ENCODE peak calls at places on chromosomes 16 and 17, in seven cellular contexts. K is NCI-H2171; H is stimulated activated CD4-positive, alpha-beta T cell treated with anti-CD3 and anti-CD28 coated beads, Interleukin-4, amount 100 ng/mL, for 1 hour; J is AG04450; U is retinal pigment epithelial cell; G is substantia nigra; W is NCI-H187. L is an unnamed sample.
A peak's percentile ranks its signal among the peaks of the same experiment; 100 is the strongest.

GRCh38 chr17:49229805-49230600 is 584 bp downstream of the PHOSPHO1 start:
- DNase-seq in K (no peak), H (no peak), J (no peak), U (no peak), G (no peak), W (no peak), L (no peak)

GRCh38 chr16:3950343-3951193 is 70.1 kb upstream of the CREBBP start:
- DNase-seq in K (peak; percentile 10), H (no peak), J (peak; percentile 93), U (peak; percentile 96), G (no peak), W (no peak), L (no peak)

GRCh38 chr17:80528521-80528920 is 16.1 kb upstream of the RPTOR start:
- DNase-seq in K (no peak), H (no peak), J (no peak), U (no peak), G (no peak), W (no peak), L (no peak)

GRCh38 chr17:49469831-49470568 is 25.1 kb upstream of the NGFR start:
- DNase-seq in K (no peak), H (no peak), J (no peak), U (no peak), G (peak; percentile 13), W (no peak), L (no peak)

GRCh38 chr17:78510141-78510935 is 66.9 kb downstream of the DNAH17 start:
- DNase-seq in K (no peak), H (no peak), J (no peak), U (no peak), G (no peak), W (no peak), L (no peak)

GRCh38 chr17:3222505-3222904 is 15.0 kb downstream of the OR1A1 start:
- DNase-seq in K (no peak), H (no peak), J (no peak), U (no peak), G (no peak), W (no peak), L (no peak)

GRCh38 chr16:10738231-10739077 is 5.2 kb upstream of the NUBP1 start:
- DNase-seq in K (no peak), H (peak; percentile 40), J (no peak), U (no peak), G (peak; percentile 67), W (no peak), L (no peak)

GRCh38 chr16:10326647-10327046 is 59.2 kb upstream of the ATF7IP2 start:
- DNase-seq in K (no peak), H (no peak), J (no peak), U (no peak), G (no peak), W (no peak), L (no peak)

GRCh38 chr17:30173649-30174048 is 57.0 kb downstream of the NSRP1 start:
- DNase-seq in K (no peak), H (no peak), J (no peak), U (no peak), G (no peak), W (no peak), L (no peak)

GRCh38 chr16:13013043-13013442 is 111.6 kb downstream of the SHISA9 start:
- DNase-seq in K (no peak), H (no peak), J (no peak), U (no peak), G (no peak), W (no peak), L (no peak)

GRCh38 chr16:1707193-1707790 is 1.3 kb downstream of the MAPK8IP3 start:
- DNase-seq in K (no peak), H (no peak), J (no peak), U (no peak), G (no peak), W (no peak), L (no peak)

GRCh38 chr17:39543176-39543575 is 64.5 kb downstream of the NEUROD2 start:
- DNase-seq in K (no peak), H (no peak), J (no peak), U (no peak), G (no peak), W (no peak), L (no peak)

GRCh38 chr16:791131-791530 is 2.7 kb downstream of the CHTF18 start:
- DNase-seq in K (no peak), H (no peak), J (no peak), U (no peak), G (no peak), W (no peak), L (no peak)

GRCh38 chr17:79892457-79893236 is 53.4 kb upstream of the CBX4 start:
- DNase-seq in K (no peak), H (no peak), J (no peak), U (no peak), G (no peak), W (peak; percentile 94), L (peak; percentile 85)

GRCh38 chr16:15639061-15639568 is 3.8 kb downstream of the MARF1 start:
- DNase-seq in K (no peak), H (peak; percentile 22), J (no peak), U (no peak), G (no peak), W (no peak), L (peak; percentile 65)

GRCh38 chr16:85947511-85948509 is 48.8 kb downstream of the IRF8 start:
- DNase-seq in K (no peak), H (peak; percentile 59), J (no peak), U (no peak), G (no peak), W (no peak), L (peak; percentile 70)

GRCh38 chr17:46771601-46772012 is 46.9 kb downstream of the WNT3 start:
- DNase-seq in K (peak; percentile 23), H (peak; percentile 21), J (no peak), U (no peak), G (no peak), W (no peak), L (no peak)

GRCh38 chr16:15457390-15457789 is 23.0 kb downstream of the BMERB1 start:
- DNase-seq in K (no peak), H (no peak), J (no peak), U (no peak), G (no peak), W (no peak), L (no peak)

GRCh38 chr16:81473066-81473488 is 28.5 kb downstream of the CMIP start:
- DNase-seq in K (no peak), H (no peak), J (no peak), U (no peak), G (no peak), W (no peak), L (no peak)

GRCh38 chr16:67632415-67633172 is 12.3 kb upstream of the CARMIL2 start:
- DNase-seq in K (no peak), H (no peak), J (peak; percentile 45), U (no peak), G (no peak), W (no peak), L (no peak)

GRCh38 chr17:9839433-9839832 is 13.7 kb downstream of the GLP2R start:
- DNase-seq in K (no peak), H (no peak), J (no peak), U (no peak), G (no peak), W (no peak), L (no peak)

GRCh38 chr16:18788828-18789514 is 1.2 kb downstream of the RPS15A start:
- DNase-seq in K (no peak), H (no peak), J (no peak), U (no peak), G (no peak), W (no peak), L (no peak)

GRCh38 chr16:24255446-24256352 is at the start of gene CACNG3:
- DNase-seq in K (no peak), H (peak; percentile 48), J (no peak), U (peak; percentile 23), G (peak; percentile 32), W (no peak), L (no peak)

GRCh38 chr16:85989863-85990643 is 91.1 kb downstream of the IRF8 start:
- DNase-seq in K (no peak), H (no peak), J (no peak), U (no peak), G (no peak), W (no peak), L (no peak)

GRCh38 chr17:50037321-50038107 is 18.4 kb upstream of the ITGA3 start:
- DNase-seq in K (no peak), H (no peak), J (no peak), U (no peak), G (no peak), W (no peak), L (no peak)

GRCh38 chr16:4601317-4602186 is 13.1 kb downstream of the UBALD1 start:
- DNase-seq in K (no peak), H (no peak), J (no peak), U (no peak), G (peak; percentile 46), W (no peak), L (no peak)

GRCh38 chr17:65557349-65558310 is 3.8 kb downstream of the AXIN2 start:
- DNase-seq in K (no peak), H (no peak), J (no peak), U (no peak), G (no peak), W (no peak), L (no peak)

GRCh38 chr16:14602443-14602963 is 27.6 kb downstream of the PARN start:
- DNase-seq in K (no peak), H (no peak), J (no peak), U (no peak), G (no peak), W (no peak), L (no peak)

GRCh38 chr16:3754304-3754703 is 37.0 kb upstream of the TRAP1 start:
- DNase-seq in K (no peak), H (no peak), J (peak; percentile 18), U (peak; percentile 24), G (no peak), W (no peak), L (no peak)

GRCh38 chr17:33328129-33328528 is 35.0 kb upstream of the ASIC2 start:
- DNase-seq in K (no peak), H (no peak), J (no peak), U (no peak), G (no peak), W (no peak), L (no peak)

GRCh38 chr17:46770439-46770817 is 48.1 kb downstream of the WNT3 start:
- DNase-seq in K (no peak), H (no peak), J (no peak), U (no peak), G (no peak), W (no peak), L (no peak)

GRCh38 chr16:11423315-11424117 is 78.3 kb downstream of the RMI2 start:
- DNase-seq in K (no peak), H (no peak), J (no peak), U (no peak), G (no peak), W (no peak), L (no peak)

GRCh38 chr17:34361478-34362061 is 1.5 kb downstream of the CCL1 start:
- DNase-seq in K (peak; percentile 99), H (peak; percentile 65), J (peak; percentile 72), U (peak; percentile 66), G (peak; percentile 36), W (peak; percentile 94), L (peak; percentile 66)

GRCh38 chr16:53091508-53092211 is 36.9 kb downstream of the CHD9 start:
- DNase-seq in K (peak; percentile 92), H (no peak), J (peak; percentile 71), U (no peak), G (peak; percentile 88), W (peak; percentile 62), L (no peak)

GRCh38 chr16:52578007-52578828 is 31.3 kb upstream of the TOX3 start:
- DNase-seq in K (no peak), H (no peak), J (no peak), U (no peak), G (no peak), W (no peak), L (no peak)

GRCh38 chr17:66406701-66407644 is 104.6 kb downstream of the PRKCA start:
- DNase-seq in K (peak; percentile 33), H (no peak), J (no peak), U (no peak), G (no peak), W (no peak), L (no peak)

GRCh38 chr17:59791603-59792457 is 84.4 kb downstream of the VMP1 start:
- DNase-seq in K (no peak), H (no peak), J (no peak), U (no peak), G (no peak), W (no peak), L (no peak)